ENCODE peak calls at places on chromosomes 2 and 18, in four cellular contexts. One of them, this sample, is unnamed.

GRCh38 chr2:96325884-96326255 is 753 bp downstream of the ITPRIPL1 start:
- DNase-seq in IMR-90: no peak
- DNase-seq in astrocyte: no peak
- DNase-seq in neural progenitor cell: no peak
- DNase-seq in this sample: no peak

GRCh38 chr2:220445429-220446105 is 818.1 kb downstream of the SLC4A3 start:
- DNase-seq in IMR-90: peak
- DNase-seq in astrocyte: peak
- DNase-seq in neural progenitor cell: no peak
- DNase-seq in this sample: no peak

GRCh38 chr2:232668805-232669444 is 28.2 kb upstream of the GIGYF2 start:
- DNase-seq in IMR-90: no peak
- DNase-seq in astrocyte: no peak
- DNase-seq in neural progenitor cell: peak
- DNase-seq in this sample: no peak

GRCh38 chr2:42107249-42108042 is 59.6 kb downstream of the PKDCC start:
- DNase-seq in IMR-90: no peak
- DNase-seq in astrocyte: no peak
- DNase-seq in neural progenitor cell: no peak
- DNase-seq in this sample: no peak

GRCh38 chr2:227871375-227871788 is at the start of gene DAW1:
- DNase-seq in IMR-90: peak
- DNase-seq in astrocyte: peak
- DNase-seq in neural progenitor cell: no peak
- DNase-seq in this sample: peak

GRCh38 chr18:23311346-23312103 is 141.6 kb upstream of the RIOK3 start:
- DNase-seq in IMR-90: peak
- DNase-seq in astrocyte: peak
- DNase-seq in neural progenitor cell: no peak
- DNase-seq in this sample: no peak

GRCh38 chr18:13292736-13293135 is 74.2 kb downstream of the LDLRAD4 start:
- DNase-seq in IMR-90: no peak
- DNase-seq in astrocyte: no peak
- DNase-seq in neural progenitor cell: no peak
- DNase-seq in this sample: no peak

GRCh38 chr18:58584219-58585127 is 44.4 kb downstream of the ALPK2 start:
- DNase-seq in IMR-90: peak
- DNase-seq in astrocyte: peak
- DNase-seq in neural progenitor cell: peak
- DNase-seq in this sample: no peak

GRCh38 chr2:181952413-181953226 is 33.0 kb upstream of the PPP1R1C start:
- DNase-seq in IMR-90: peak
- DNase-seq in astrocyte: no peak
- DNase-seq in neural progenitor cell: no peak
- DNase-seq in this sample: no peak

GRCh38 chr18:11407900-11408299 is 201.5 kb upstream of the SLC35G4 start:
- DNase-seq in IMR-90: peak
- DNase-seq in astrocyte: peak
- DNase-seq in neural progenitor cell: no peak
- DNase-seq in this sample: no peak

GRCh38 chr2:210169871-210170441 is 1.3 kb downstream of the KANSL1L start:
- DNase-seq in IMR-90: peak
- DNase-seq in astrocyte: peak
- DNase-seq in neural progenitor cell: no peak
- DNase-seq in this sample: peak

GRCh38 chr2:73984203-73984921 is at the start of gene TET3:
- DNase-seq in IMR-90: no peak
- DNase-seq in astrocyte: no peak
- DNase-seq in neural progenitor cell: peak
- DNase-seq in this sample: peak

GRCh38 chr2:119015849-119016248 is 73.9 kb downstream of the MARCO start:
- DNase-seq in IMR-90: no peak
- DNase-seq in astrocyte: no peak
- DNase-seq in neural progenitor cell: no peak
- DNase-seq in this sample: no peak

GRCh38 chr2:28343184-28343942 is 49.3 kb upstream of the FOSL2 start:
- DNase-seq in IMR-90: no peak
- DNase-seq in astrocyte: no peak
- DNase-seq in neural progenitor cell: no peak
- DNase-seq in this sample: no peak

GRCh38 chr2:67384115-67384823 is 12.9 kb upstream of the ETAA1 start:
- DNase-seq in IMR-90: no peak
- DNase-seq in astrocyte: no peak
- DNase-seq in neural progenitor cell: no peak
- DNase-seq in this sample: no peak
- H3K4me2 ChIP-seq in IMR-90: no peak
- H3K4me2 ChIP-seq in astrocyte: no peak
- H3K4me2 ChIP-seq in neural progenitor cell: no peak
- H3K4me2 ChIP-seq in this sample: no peak

DNA sequence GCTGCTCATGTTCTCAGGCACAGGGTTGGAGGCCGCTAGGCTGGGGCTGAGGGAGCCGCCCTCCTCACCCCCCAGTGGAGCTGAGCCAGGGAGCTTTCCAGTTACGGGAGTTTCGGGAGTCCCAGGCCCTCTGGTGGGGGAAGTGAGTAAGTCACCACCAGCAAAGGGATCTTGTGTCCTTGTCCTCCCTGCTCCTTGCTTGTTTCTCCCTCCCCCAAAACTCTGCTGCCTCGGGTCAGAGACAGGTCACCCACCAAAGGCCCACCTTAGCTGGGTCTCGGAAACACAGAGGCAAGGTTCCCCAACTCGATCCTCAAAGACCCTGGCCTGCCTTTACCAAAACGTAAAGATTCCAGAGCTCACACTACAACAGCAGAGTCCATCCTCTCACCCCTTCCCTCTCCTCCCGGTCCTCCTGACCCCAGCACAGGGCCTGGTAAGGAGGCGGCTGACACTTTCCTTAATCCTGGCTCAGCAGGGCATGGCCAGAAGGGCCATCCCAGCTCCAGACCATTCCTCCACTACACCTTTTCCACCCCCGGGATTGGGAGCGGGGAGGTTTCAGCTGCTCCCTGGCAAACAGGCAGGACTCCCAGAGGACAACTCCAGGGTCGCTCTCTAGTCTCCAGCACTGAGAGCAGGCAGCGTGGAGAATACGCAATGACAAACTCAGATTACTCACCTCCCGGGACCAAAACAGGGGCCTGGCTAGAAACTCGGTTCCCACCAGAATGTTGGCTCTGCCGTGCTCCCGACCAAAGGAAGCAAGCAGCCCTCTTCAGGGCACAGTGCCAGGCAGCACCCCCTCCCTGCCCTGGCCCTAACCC is 60.7 kb upstream of the POMC start:
- DNase-seq in IMR-90: peak
- DNase-seq in astrocyte: peak
- DNase-seq in neural progenitor cell: peak
- DNase-seq in this sample: peak
- TF ChIP-seq CTCF in IMR-90: peak
- TF ChIP-seq CTCF in astrocyte: peak
- TF ChIP-seq CTCF in neural progenitor cell: peak
- TF ChIP-seq CTCF in this sample: peak

DNA sequence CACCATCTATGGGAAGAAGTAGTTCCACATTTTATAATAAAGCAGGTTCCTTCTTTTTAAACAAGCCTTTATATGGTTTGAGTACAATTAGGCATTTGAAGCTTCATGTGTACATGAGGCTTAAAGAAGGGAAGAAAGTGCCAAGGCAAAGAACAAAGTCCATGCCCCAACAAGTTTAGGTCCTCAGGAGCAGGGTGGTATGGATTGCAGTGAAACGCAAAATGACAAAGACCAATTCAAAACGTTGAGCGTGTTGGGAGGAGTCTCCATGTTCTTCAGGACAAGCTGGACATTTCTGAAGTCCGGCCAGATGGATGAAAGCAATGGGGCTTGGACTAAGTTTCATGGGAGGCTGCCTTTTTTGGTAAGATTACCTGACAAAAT is 78.8 kb upstream of the FZD5 start:
- DNase-seq in IMR-90: no peak
- DNase-seq in astrocyte: no peak
- DNase-seq in neural progenitor cell: no peak
- DNase-seq in this sample: no peak
- H3K4me2 ChIP-seq in IMR-90: no peak
- H3K4me2 ChIP-seq in astrocyte: peak
- H3K4me2 ChIP-seq in neural progenitor cell: peak
- H3K4me2 ChIP-seq in this sample: peak

DNA sequence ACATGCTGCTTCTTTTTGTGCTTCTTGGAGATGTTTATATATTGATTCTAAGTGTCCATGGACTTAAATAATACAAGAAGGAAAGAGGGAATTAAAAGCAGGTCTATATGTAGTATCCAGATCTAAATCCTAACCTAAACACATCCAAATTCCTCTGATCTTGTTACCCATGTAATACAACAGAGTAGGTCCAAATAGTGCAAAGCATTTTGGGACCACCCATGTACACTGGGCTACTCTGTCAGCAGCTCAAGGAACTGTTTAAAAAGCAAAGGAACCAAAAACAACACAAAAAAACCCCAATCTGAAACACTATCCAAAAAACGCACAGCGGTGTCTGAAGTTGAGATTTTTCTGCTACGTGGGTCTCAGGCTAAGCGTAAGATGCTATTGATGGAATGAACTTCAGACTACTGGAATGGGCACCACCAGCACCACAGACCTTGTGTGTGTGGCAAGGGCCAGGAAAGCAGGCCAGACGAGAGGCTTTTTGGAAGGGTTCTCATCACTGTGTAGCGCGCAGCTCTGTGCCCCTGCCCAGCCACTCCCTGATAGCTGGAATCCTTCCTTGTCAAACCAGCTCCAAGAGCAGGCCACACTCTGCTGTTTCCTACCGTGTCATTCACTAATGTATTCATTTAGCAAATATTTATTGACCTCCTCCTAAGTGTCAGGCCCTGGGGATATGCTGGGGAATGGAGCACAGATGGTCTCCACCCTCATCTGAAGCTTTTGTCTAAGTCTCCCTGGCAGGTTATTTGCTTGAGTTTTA is 101.4 kb downstream of the COLEC12 start:
- DNase-seq in IMR-90: no peak
- DNase-seq in astrocyte: no peak
- DNase-seq in neural progenitor cell: no peak
- DNase-seq in this sample: no peak
- TF ChIP-seq CTCF in IMR-90: no peak
- TF ChIP-seq CTCF in astrocyte: no peak
- TF ChIP-seq CTCF in neural progenitor cell: no peak
- TF ChIP-seq CTCF in this sample: no peak

DNA sequence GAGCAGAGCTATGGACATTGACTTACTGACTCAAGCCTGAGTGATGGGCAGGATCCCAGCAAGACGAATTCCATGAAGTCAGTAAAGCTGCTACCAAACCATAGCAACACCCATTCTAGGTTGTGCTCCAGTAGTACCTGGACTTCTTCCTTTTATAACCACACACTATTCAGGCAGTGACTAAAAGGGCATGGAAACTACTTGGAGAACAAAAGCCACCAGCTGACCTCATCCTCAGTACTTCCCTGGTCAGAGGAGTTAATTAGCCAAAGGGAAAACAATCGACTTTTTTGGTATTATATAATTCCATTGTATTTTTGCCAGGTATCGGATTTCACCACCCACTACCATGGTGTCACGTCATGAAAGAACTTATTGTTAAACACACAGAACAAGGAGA is 237.1 kb downstream of the TTC32 start:
- DNase-seq in IMR-90: no peak
- DNase-seq in astrocyte: peak
- DNase-seq in neural progenitor cell: peak
- DNase-seq in this sample: no peak
- H3K4me2 ChIP-seq in IMR-90: no peak
- H3K4me2 ChIP-seq in astrocyte: no peak
- H3K4me2 ChIP-seq in neural progenitor cell: peak
- H3K4me2 ChIP-seq in this sample: no peak

GRCh38 chr2:208820289-208820688 is 413.7 kb downstream of the PTH2R start:
- DNase-seq in IMR-90: no peak
- DNase-seq in astrocyte: no peak
- DNase-seq in neural progenitor cell: peak
- DNase-seq in this sample: no peak
- TF ChIP-seq CTCF in IMR-90: no peak
- TF ChIP-seq CTCF in astrocyte: peak
- TF ChIP-seq CTCF in neural progenitor cell: peak
- TF ChIP-seq CTCF in this sample: peak

DNA sequence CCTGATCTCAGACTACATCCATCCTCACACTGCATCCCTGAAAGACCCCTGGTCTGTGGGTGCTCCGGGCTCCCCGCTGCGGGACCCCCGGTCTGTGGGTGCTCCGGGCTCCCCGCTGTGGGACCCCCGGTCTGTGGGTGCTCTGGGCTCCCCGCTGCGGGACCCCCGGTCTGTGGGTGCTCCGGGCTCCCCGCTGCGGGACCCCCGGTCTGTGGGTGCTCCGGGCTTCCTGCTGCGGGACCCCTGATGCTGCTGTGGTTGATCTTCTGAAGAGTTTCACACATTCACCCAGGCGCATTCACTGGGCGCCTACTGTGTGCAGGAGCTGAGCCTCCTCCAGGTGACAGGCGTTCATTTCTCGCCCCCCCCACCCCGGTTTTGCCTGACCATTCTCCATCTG is 162.7 kb upstream of the SALL3 start:
- DNase-seq in IMR-90: no peak
- DNase-seq in astrocyte: no peak
- DNase-seq in neural progenitor cell: no peak
- DNase-seq in this sample: no peak
- H3K4me2 ChIP-seq in IMR-90: no peak
- H3K4me2 ChIP-seq in astrocyte: no peak
- H3K4me2 ChIP-seq in neural progenitor cell: no peak
- H3K4me2 ChIP-seq in this sample: no peak

This sample was measured in PC-9.